ENCODE peak calls at places on chromosomes 11 and 22, in ten cellular contexts. R is cardiac fibroblast; L is SK-N-SH; K is activated CD4-positive, alpha-beta T cell treated with anti-CD3 and anti-CD28 coated beads, Interleukin-2, amount 10 ng/mL, durations not matched to agents 7 days and 5 days; T is stimulated activated CD8-positive, alpha-beta memory T cell treated with anti-CD3 and anti-CD28 coated beads, Interleukin-4, amount 100 ng/mL, for 4 hours; Q is glutamatergic neuron; U is activated T-helper 2 cell treated with anti-CD3 and anti-CD28 coated beads, Interferon-gamma antibody, Interleukin-2, Interleukin-4, amounts not matched to agents 10 μg/mL and 5 μg/mL and 100 μg/mL, durations not matched to agents 14 hours and 24 hours and 36 hours; S is neural crest cell; C is activated gamma-delta T cell treated with Interleukin-2 at 50 U/mL for 16 hours; W is endothelial cell. E is an unnamed sample.

GRCh38 chr11:1675536-1676253 is 21.3 kb upstream of the KRTAP5-6 start:
- DNase-seq in K (no peak), U (no peak), T (no peak), R (no peak), S (no peak), Q (no peak), C (no peak), L (no peak), W (no peak), E (no peak)

GRCh38 chr22:26979294-26979693 is 321.9 kb downstream of the MIAT start:
- DNase-seq in R (no peak), U (no peak), C (no peak), T (no peak), L (no peak), Q (no peak), K (no peak), S (no peak), W (peak; percentile 11), E (no peak)

GRCh38 chr22:46536559-46537220 is 730 bp downstream of the CELSR1 start:
- DNase-seq in W (no peak), C (no peak), T (no peak), S (no peak), Q (no peak), R (no peak), L (peak; percentile 66), U (no peak), K (no peak), E (no peak)

GRCh38 chr11:7168741-7168990 is 79.9 kb downstream of the RBMXL2 start:
- DNase-seq in L (no peak), K (no peak), C (no peak), W (no peak), Q (no peak), R (no peak), U (no peak), T (no peak), S (no peak), E (no peak)

GRCh38 chr11:1896468-1896867 is 4.8 kb upstream of the PRR33 start:
- DNase-seq in U (no peak), Q (no peak), C (no peak), K (no peak), W (no peak), S (no peak), L (no peak), R (no peak), T (no peak), E (no peak)

GRCh38 chr11:41921991-41922390 is 462.5 kb upstream of the LRRC4C start:
- DNase-seq in T (no peak), Q (no peak), S (no peak), K (no peak), R (no peak), C (no peak), L (no peak), U (no peak), W (no peak), E (no peak)

GRCh38 chr11:118522571-118523072 is 4.7 kb upstream of the TTC36 start:
- DNase-seq in W (peak; percentile 32), C (no peak), R (peak; percentile 59), T (no peak), L (peak; percentile 52), Q (no peak), U (no peak), K (no peak), S (no peak), E (no peak)

GRCh38 chr22:29302681-29303465 is 3.6 kb upstream of the GAS2L1 start:
- DNase-seq in L (peak; percentile 43), R (no peak), Q (no peak), K (no peak), C (no peak), T (no peak), U (no peak), W (no peak), S (no peak), E (no peak)

GRCh38 chr11:93131709-93132108 is 66.1 kb downstream of the SLC36A4 start:
- DNase-seq in U (no peak), W (peak; percentile 30), S (no peak), K (no peak), L (no peak), Q (no peak), R (no peak), T (no peak), C (no peak), E (no peak)

GRCh38 chr11:111531687-111532364 is 8.7 kb upstream of the LAYN start:
- DNase-seq in T (no peak), C (peak; percentile 51), R (peak; percentile 72), L (no peak), W (no peak), K (peak; percentile 46), U (no peak), Q (no peak), S (no peak), E (peak; percentile 69)

GRCh38 chr11:47185305-47186075 is 744 bp downstream of the PACSIN3 start:
- DNase-seq in T (no peak), W (peak; percentile 30), K (no peak), L (peak; percentile 63), R (peak; percentile 43), Q (peak; percentile 42), U (no peak), S (no peak), C (no peak), E (no peak)

GRCh38 chr22:35914665-35915476 is 113.8 kb downstream of the RBFOX2 start:
- DNase-seq in Q (no peak), L (peak; percentile 62), U (no peak), S (peak; percentile 50), R (peak; percentile 93), K (no peak), W (peak; percentile 55), T (no peak), C (no peak), E (no peak)

GRCh38 chr11:108302121-108302785 is 79.4 kb downstream of the ATM start:
- DNase-seq in R (peak; percentile 17), U (no peak), S (no peak), Q (no peak), T (no peak), L (no peak), W (no peak), K (no peak), C (no peak), E (no peak)

GRCh38 chr11:30125461-30125860 is 105.4 kb upstream of the FSHB start:
- DNase-seq in S (no peak), L (no peak), Q (no peak), W (no peak), K (no peak), U (no peak), R (peak; percentile 55), T (no peak), C (no peak), E (no peak)

GRCh38 chr22:38148252-38148651 is 33.4 kb downstream of the PLA2G6 start:
- DNase-seq in W (no peak), T (no peak), U (no peak), L (no peak), R (peak; percentile 43), S (no peak), Q (no peak), K (no peak), C (no peak), E (no peak)

GRCh38 chr11:133403900-133404299 is 128.4 kb downstream of the OPCML start:
- DNase-seq in L (peak; percentile 26), R (no peak), W (peak; percentile 16), C (no peak), Q (no peak), U (no peak), S (no peak), T (no peak), K (no peak), E (no peak)

E was measured in SIG-M5.